ENCODE peak calls at places on chromosomes 16 and 17, in four cellular contexts. U, D, A and I are unnamed samples.

GRCh38 chr16:9364721-9365693 is 273.6 kb downstream of the HAPSTR1 start:
- DNase-seq in U (no peak), D (peak), A (no peak), I (no peak)

GRCh38 chr17:77345260-77345910 is 204.6 kb downstream of the SEC14L1 start:
- DNase-seq in U (no peak), D (no peak), A (no peak), I (no peak)

GRCh38 chr17:74217036-74217725 is 3.8 kb downstream of the TTYH2 start:
- DNase-seq in U (no peak), D (no peak), A (no peak), I (no peak)

GRCh38 chr17:11356371-11356770 is 115.4 kb downstream of the SHISA6 start:
- DNase-seq in U (no peak), D (no peak), A (no peak), I (no peak)

GRCh38 chr16:28186752-28187151 is 25.0 kb downstream of the XPO6 start:
- DNase-seq in U (no peak), D (no peak), A (no peak), I (no peak)

GRCh38 chr16:89115216-89115949 is 21.7 kb downstream of the ACSF3 start:
- DNase-seq in U (no peak), D (no peak), A (peak), I (no peak)

GRCh38 chr16:86029131-86029741 is 130.3 kb downstream of the IRF8 start:
- DNase-seq in U (no peak), D (no peak), A (no peak), I (no peak)

GRCh38 chr16:54937673-54938350 is 7.1 kb downstream of the IRX5 start:
- DNase-seq in U (no peak), D (no peak), A (no peak), I (no peak)

GRCh38 chr16:66503612-66504011 is 46.3 kb downstream of the TK2 start:
- DNase-seq in U (no peak), D (no peak), A (no peak), I (no peak)

GRCh38 chr16:50902457-50902856 is 160.6 kb downstream of the CYLD start:
- DNase-seq in U (no peak), D (no peak), A (no peak), I (no peak)

GRCh38 chr17:19453296-19453695 is 42.3 kb downstream of the RNF112 start:
- DNase-seq in U (no peak), D (no peak), A (no peak), I (no peak)

DNA sequence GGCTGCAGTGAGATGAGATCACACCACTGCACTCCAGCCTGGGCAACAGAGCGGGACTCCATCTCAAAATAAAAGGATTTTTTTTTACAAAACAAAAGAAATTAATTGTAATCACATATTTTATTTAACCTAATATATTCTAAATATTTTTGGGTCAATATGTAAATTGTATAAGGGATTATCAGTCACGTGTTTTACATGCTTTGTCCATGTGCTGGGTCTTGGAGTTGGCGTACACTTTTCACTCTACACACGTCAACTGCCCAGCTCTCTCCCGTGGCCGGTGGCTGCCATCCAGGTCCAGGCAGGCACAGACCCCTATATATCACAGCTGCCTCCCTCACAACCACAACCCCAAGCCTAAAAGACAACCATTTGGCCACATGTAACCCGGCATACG is 68.1 kb downstream of the RBFOX3 start:
- DNase-seq in U (no peak), D (no peak), A (no peak), I (no peak)
- TF ChIP-seq SUZ12 in U (no peak), D (no peak), A (no peak), I (no peak)

DNA sequence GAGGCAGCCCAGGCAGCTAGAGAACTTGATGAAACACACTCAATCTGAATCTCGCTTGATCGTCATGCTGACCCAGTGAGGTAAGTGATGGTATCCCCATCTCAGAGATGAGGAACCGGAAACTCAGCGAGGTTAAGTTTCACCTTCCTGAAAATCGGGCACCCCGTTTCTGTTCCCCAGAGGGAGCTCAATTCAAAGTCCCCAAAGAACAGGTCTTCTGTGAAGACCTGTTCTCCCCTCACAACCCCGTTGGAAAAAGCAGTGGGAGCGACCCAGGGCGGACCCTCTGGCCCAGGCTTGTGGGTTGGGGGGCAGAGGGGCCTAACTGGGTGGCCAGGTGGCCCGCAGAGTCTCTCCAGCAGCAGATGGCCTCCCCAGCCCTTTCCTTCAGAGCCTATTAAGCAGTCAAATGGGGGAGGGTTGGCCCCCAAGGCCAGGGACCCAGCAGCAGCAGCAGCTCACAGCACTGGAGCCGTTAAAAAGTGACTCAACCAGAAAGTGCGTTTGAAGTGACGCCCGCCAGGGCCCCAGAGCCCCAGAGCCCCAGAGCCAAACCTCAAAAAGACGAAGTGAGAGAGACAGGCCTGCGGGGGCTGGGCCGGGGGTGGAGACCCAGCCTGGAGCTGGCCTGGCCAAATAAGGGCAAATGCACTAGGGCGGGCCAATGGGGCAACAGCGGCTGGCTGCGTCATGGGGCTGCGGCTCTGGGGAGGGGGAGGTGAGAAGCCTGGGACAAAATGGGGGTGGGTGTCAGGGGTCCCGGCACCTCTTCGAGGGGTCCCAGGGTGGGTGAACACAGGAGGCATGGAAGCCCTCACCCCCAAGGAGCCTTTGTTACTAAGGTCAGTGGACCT is 9.2 kb upstream of the TSPOAP1 start:
- DNase-seq in U (peak), D (peak), A (peak), I (peak)
- TF ChIP-seq YY1 in U (no peak), D (no peak), A (peak), I (no peak)

GRCh38 chr16:2095315-2095853 is 40.3 kb downstream of the PKD1 start:
- DNase-seq in U (no peak), D (no peak), A (no peak), I (no peak)
- TF ChIP-seq SUZ12 in U (no peak), D (no peak), A (no peak), I (no peak)

GRCh38 chr16:52446076-52446475 is 100.9 kb downstream of the TOX3 start:
- DNase-seq in U (no peak), D (peak), A (no peak), I (peak)
- TF ChIP-seq YY1 in U (no peak), D (no peak), A (no peak), I (no peak)

GRCh38 chr17:27764589-27764988 is 35.7 kb downstream of the NOS2 start:
- DNase-seq in U (no peak), D (no peak), A (no peak), I (no peak)

GRCh38 chr17:27759528-27759927 is 40.8 kb downstream of the NOS2 start:
- DNase-seq in U (no peak), D (no peak), A (no peak), I (no peak)

GRCh38 chr17:27765353-27765752 is 35.0 kb downstream of the NOS2 start:
- DNase-seq in U (no peak), D (no peak), A (no peak), I (no peak)

GRCh38 chr17:27760069-27760885 is 40.1 kb downstream of the NOS2 start:
- DNase-seq in U (peak), D (peak), A (no peak), I (peak)

GRCh38 chr17:27762527-27763305 is 37.6 kb downstream of the NOS2 start:
- DNase-seq in U (no peak), D (no peak), A (no peak), I (no peak)
- TF ChIP-seq SUZ12 in U (no peak), D (no peak), A (no peak), I (no peak)

DNA sequence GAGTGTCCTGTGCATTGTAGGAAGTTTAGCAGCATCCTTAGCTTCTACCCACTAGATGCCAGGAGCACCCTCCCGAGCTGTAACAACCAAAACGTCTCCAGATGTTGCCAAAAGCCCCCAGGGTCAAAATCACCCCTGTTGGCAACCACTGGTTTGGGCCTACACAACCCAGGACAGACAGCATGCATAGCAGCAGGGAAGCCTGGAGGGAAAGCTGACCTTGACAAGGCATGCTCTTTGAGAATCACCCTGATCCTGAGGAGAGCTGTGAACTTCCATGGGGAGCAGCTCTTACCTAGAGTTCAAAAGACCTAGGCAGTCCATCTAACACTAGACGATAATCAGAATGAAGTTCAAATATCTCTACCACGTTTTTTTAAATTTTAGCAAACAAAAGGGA is 9.2 kb downstream of the SKAP1 start:
- DNase-seq in U (no peak), D (no peak), A (no peak), I (no peak)
- TF ChIP-seq YY1 in U (no peak), D (no peak), A (no peak), I (no peak)

DNA sequence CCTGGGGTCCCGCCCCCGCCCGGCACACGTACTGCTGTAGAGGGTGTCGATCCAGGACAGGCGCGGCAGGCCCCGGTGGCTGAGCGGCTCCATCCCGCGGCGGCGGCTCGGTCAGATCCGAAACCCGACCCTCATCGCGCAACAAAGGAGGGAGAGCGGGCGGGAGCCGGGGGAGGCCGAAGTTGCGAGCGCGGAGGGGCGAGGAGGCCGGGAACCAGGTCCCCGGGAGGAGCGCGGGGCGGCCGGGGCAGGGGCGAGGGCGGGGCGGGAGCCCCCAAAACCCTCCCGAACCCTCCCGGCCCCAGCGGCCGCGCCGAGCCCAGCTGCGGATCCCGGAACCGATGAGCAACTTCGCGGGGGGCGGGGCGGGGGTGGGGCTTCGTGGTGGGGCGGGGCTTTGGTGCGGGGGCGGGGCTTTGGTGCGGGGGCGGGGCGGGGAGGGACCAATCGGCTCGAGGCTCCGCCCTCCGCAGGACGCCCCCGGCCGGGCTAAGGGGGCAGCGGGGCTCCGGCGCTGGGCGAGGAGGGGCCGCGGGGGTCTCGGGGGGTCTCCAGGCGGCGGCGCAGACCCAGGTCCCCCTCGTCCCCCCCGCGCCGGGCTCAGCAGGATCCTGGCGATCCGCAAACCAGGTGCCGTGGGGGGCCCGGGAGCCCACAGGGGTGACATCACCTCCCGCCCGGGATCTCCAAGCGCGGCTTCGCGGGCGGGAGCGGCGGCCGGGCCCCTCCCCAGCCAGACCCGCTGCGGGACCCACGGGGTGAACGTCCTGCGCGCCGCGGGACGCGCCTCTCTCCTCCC is at the start of gene ABR:
- DNase-seq in U (no peak), D (no peak), A (no peak), I (no peak)
- TF ChIP-seq SUZ12 in U (no peak), D (no peak), A (no peak), I (no peak)

GRCh38 chr17:40539711-40540411 is 25.4 kb downstream of the CCR7 start:
- DNase-seq in U (no peak), D (no peak), A (no peak), I (no peak)

GRCh38 chr17:40542562-40543411 is 22.5 kb downstream of the CCR7 start:
- DNase-seq in U (no peak), D (peak), A (no peak), I (no peak)

GRCh38 chr17:40541873-40542561 is 23.3 kb downstream of the CCR7 start:
- DNase-seq in U (no peak), D (no peak), A (no peak), I (no peak)

GRCh38 chr17:40540448-40540847 is 24.8 kb downstream of the CCR7 start:
- DNase-seq in U (no peak), D (no peak), A (no peak), I (no peak)

GRCh38 chr17:40541060-40541872 is 24.0 kb downstream of the CCR7 start:
- DNase-seq in U (no peak), D (peak), A (no peak), I (no peak)
- TF ChIP-seq YY1 in U (no peak), D (no peak), A (no peak), I (no peak)

DNA sequence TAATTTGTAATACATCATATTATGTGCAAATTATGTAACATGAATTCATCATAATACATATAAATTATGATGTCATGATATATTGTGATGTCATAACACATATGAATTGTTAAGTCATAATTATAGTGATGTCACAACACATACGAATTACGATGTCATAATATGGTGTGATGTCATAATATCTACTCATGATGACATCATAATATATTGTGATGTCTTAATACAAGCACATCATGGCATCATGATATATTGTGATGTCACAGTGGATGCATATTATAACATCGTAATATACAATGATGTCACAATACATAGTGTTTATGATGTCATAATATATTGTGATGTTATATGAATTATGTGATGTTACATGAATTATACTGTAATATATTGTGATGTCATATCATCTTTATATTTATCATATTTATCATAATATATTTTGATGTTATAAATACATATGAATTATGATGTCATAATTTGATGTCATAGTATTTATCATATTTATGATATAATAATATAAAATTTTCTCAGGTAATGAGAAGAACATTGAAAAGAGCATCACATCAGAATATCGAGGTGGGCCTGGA is 1793.0 kb downstream of the TP53TG3F start:
- DNase-seq in U (no peak), D (no peak), A (no peak), I (no peak)
- TF ChIP-seq SUZ12 in U (no peak), D (no peak), A (no peak), I (no peak)